ENCODE peak calls at places on chromosome 1, in ten cellular contexts. G is iPS-NIHi11, D is HTR-8/SVneo, E is dorsolateral prefrontal cortex, J is midbrain, Z is suprapubic skin, K is Peyer's patch, O is NCI-H1092 treated with DMSO at 0.1 percent for 48 hours, P is left ventricle myocardium inferior, F is anterior cingulate cortex. A is an unnamed sample.

GRCh38 chr1:175792126-175792525 is 48.7 kb upstream of the TNR start:
- DNase-seq in G (no peak), D (no peak), E (no peak), J (no peak), Z (no peak), K (no peak), O (peak), P (no peak), F (no peak), A (no peak)

GRCh38 chr1:222893255-222893654 is 78.4 kb downstream of the DISP1 start:
- DNase-seq in G (no peak), D (no peak), E (peak), J (no peak), Z (no peak), K (no peak), O (no peak), P (no peak), F (peak), A (no peak)

GRCh38 chr1:167551359-167551758 is 2.2 kb downstream of the CREG1 start:
- DNase-seq in G (no peak), D (no peak), E (no peak), J (no peak), Z (no peak), K (no peak), O (no peak), P (no peak), F (no peak), A (no peak)

GRCh38 chr1:84089470-84090261 is 54.4 kb upstream of the PRKACB start:
- DNase-seq in G (no peak), D (peak), E (no peak), J (no peak), Z (no peak), K (no peak), O (no peak), P (no peak), F (no peak), A (peak)

GRCh38 chr1:46489169-46489637 is 433 bp upstream of the DMBX1 start:
- DNase-seq in G (peak), D (no peak), E (no peak), J (no peak), Z (no peak), K (no peak), O (no peak), P (no peak), F (no peak), A (no peak)

GRCh38 chr1:26786437-26787380 is 1.0 kb upstream of the PIGV start:
- DNase-seq in G (peak), D (peak), E (no peak), J (peak), Z (peak), K (peak), O (peak), P (peak), F (no peak), A (peak)

GRCh38 chr1:110967256-110967655 is 3.5 kb upstream of the LRIF1 start:
- DNase-seq in G (no peak), D (no peak), E (no peak), J (no peak), Z (no peak), K (no peak), O (no peak), P (no peak), F (no peak), A (no peak)

GRCh38 chr1:167291539-167292195 is 71.0 kb downstream of the POU2F1 start:
- DNase-seq in G (no peak), D (no peak), E (no peak), J (no peak), Z (no peak), K (no peak), O (no peak), P (no peak), F (no peak), A (no peak)

GRCh38 chr1:50422675-50422945 is 633 bp downstream of the DMRTA2 start:
- DNase-seq in G (peak), D (no peak), E (no peak), J (no peak), Z (no peak), K (no peak), O (no peak), P (no peak), F (no peak), A (no peak)

GRCh38 chr1:165858364-165858823 is 31.0 kb downstream of the UCK2 start:
- DNase-seq in G (no peak), D (no peak), E (no peak), J (no peak), Z (no peak), K (no peak), O (peak), P (peak), F (no peak), A (no peak)

GRCh38 chr1:21294266-21295058 is 4.2 kb upstream of the ECE1 start:
- DNase-seq in G (no peak), D (no peak), E (no peak), J (no peak), Z (no peak), K (peak), O (no peak), P (no peak), F (no peak), A (no peak)

GRCh38 chr1:160993544-160993943 is 27.4 kb downstream of the F11R start:
- DNase-seq in G (no peak), D (peak), E (no peak), J (peak), Z (no peak), K (no peak), O (peak), P (no peak), F (no peak), A (peak)

GRCh38 chr1:35640380-35641232 is 720 bp downstream of the PSMB2 start:
- DNase-seq in G (no peak), D (no peak), E (no peak), J (no peak), Z (no peak), K (no peak), O (no peak), P (no peak), F (no peak), A (no peak)

GRCh38 chr1:151739590-151740355 is 18.5 kb downstream of the RIIAD1 start:
- DNase-seq in G (peak), D (no peak), E (no peak), J (no peak), Z (no peak), K (no peak), O (no peak), P (no peak), F (no peak), A (no peak)

GRCh38 chr1:160277330-160277729 is 7.6 kb downstream of the PEX19 start:
- DNase-seq in G (no peak), D (no peak), E (no peak), J (no peak), Z (no peak), K (no peak), O (no peak), P (no peak), F (no peak), A (no peak)

A was measured in fibroblast of pulmonary artery.